ENCODE peak calls at places on chromosome 1, in seven cellular contexts. F is breast epithelium, I is left lung, R is fibroblast of mammary gland, W is A549, U is WTC11, S is HCT116. Z is an unnamed sample.
A peak's percentile ranks its signal among the peaks of the same experiment; 100 is the strongest.

GRCh38 chr1:53968125-53968513 is 22.0 kb downstream of the LRRC42 start:
- DNase-seq in F (no peak), I (no peak), R (no peak), W (no peak), U (no peak), S (no peak), Z (no peak)

GRCh38 chr1:233025156-233025555 is 74.7 kb downstream of the NTPCR start:
- DNase-seq in F (peak; percentile 20), I (peak; percentile 38), R (peak; percentile 12), W (peak; percentile 55), U (peak; percentile 71), S (no peak), Z (peak; percentile 30)

GRCh38 chr1:206939841-206940587 is 6.3 kb downstream of the PIGR start:
- DNase-seq in F (no peak), I (no peak), R (no peak), W (no peak), U (no peak), S (no peak), Z (no peak)

GRCh38 chr1:201917362-201918033 is 28.8 kb downstream of the SHISA4 start:
- DNase-seq in F (no peak), I (no peak), R (peak; percentile 96), W (peak; percentile 46), U (no peak), S (no peak), Z (no peak)

GRCh38 chr1:36927826-36928225 is 106.5 kb downstream of the GRIK3 start:
- DNase-seq in F (no peak), I (no peak), R (no peak), W (no peak), U (no peak), S (no peak), Z (no peak)

GRCh38 chr1:3433076-3433475 is 21.4 kb upstream of the ARHGEF16 start:
- DNase-seq in F (no peak), I (no peak), R (no peak), W (no peak), U (no peak), S (no peak), Z (no peak)

GRCh38 chr1:34060901-34061415 is 104.1 kb downstream of the CSMD2 start:
- DNase-seq in F (peak; percentile 17), I (no peak), R (peak; percentile 34), W (no peak), U (no peak), S (no peak), Z (no peak)

GRCh38 chr1:206469933-206470691 is at the start of gene IKBKE:
- DNase-seq in F (peak; percentile 45), I (peak; percentile 68), R (peak; percentile 69), W (peak; percentile 67), U (peak; percentile 41), S (peak; percentile 23), Z (peak; percentile 80)

GRCh38 chr1:44524180-44524579 is 119.1 kb downstream of the RNF220 start:
- DNase-seq in F (no peak), I (no peak), R (no peak), W (no peak), U (peak; percentile 76), S (no peak), Z (no peak)

GRCh38 chr1:115134850-115135484 is 45.7 kb upstream of the TSPAN2 start:
- DNase-seq in F (peak; percentile 53), I (no peak), R (peak; percentile 71), W (peak; percentile 69), U (no peak), S (peak; percentile 22), Z (no peak)

GRCh38 chr1:200392625-200393185 is 17.1 kb downstream of the ZNF281 start:
- DNase-seq in F (no peak), I (no peak), R (no peak), W (no peak), U (no peak), S (no peak), Z (no peak)

GRCh38 chr1:201310986-201311355 is 27.7 kb downstream of the PKP1 start:
- DNase-seq in F (peak; percentile 94), I (no peak), R (no peak), W (peak; percentile 64), U (no peak), S (no peak), Z (no peak)

GRCh38 chr1:8097908-8098307 is 71.8 kb upstream of the ERRFI1 start:
- DNase-seq in F (no peak), I (no peak), R (no peak), W (no peak), U (no peak), S (no peak), Z (no peak)

GRCh38 chr1:99331083-99331482 is 66.8 kb downstream of the PLPPR4 start:
- DNase-seq in F (no peak), I (no peak), R (no peak), W (no peak), U (no peak), S (no peak), Z (no peak)

GRCh38 chr1:99328171-99328570 is 63.9 kb downstream of the PLPPR4 start:
- DNase-seq in F (no peak), I (no peak), R (no peak), W (no peak), U (no peak), S (no peak), Z (no peak)

GRCh38 chr1:99327357-99327756 is 63.1 kb downstream of the PLPPR4 start:
- DNase-seq in F (no peak), I (no peak), R (no peak), W (no peak), U (no peak), S (no peak), Z (no peak)

GRCh38 chr1:99326215-99326949 is 62.1 kb downstream of the PLPPR4 start:
- DNase-seq in F (no peak), I (no peak), R (peak; percentile 3), W (no peak), U (no peak), S (no peak), Z (no peak)
- TF ChIP-seq CTCF in F (no peak), I (peak; percentile 25), R (peak; percentile 44), W (no peak), U (peak; percentile 22), S (peak; percentile 41), Z (no peak)

DNA sequence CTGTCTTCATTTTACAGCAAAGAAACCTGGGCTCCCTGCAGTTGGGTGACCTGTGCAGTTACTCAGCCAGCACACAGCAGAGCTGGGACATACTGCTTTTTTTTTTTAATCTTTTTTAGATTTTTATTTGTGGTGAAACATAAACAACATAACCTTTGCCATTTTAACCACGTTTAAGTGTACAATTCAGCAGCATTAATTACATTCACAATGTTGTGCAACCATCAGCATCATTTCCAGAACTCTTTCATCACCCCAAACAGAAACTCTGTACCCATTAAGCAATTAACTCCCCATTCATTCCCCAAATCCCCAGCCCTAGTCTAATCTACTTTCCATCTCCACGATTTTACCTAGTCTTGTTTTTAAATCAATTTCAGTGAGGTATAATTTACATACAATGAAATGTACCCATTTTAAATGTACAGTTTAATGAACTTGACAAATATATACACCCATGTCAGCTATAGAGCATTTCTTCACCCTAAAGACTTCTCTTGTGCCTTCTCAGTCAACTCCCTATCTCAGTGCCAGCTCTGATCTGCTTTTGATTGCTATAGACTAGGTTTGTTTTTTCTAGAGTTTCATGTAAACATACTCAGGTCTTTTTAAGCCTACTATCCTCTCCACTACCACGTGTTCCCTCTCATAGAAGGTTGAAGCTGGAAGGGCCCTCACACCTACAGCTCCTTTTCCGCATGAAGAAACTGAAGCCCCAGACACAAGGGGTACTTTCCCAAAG is 37.8 kb upstream of the C8B start:
- DNase-seq in F (no peak), I (no peak), R (peak; percentile 16), W (no peak), U (no peak), S (no peak), Z (no peak)
- TF ChIP-seq CTCF in F (no peak), I (no peak), R (no peak), W (no peak), U (no peak), S (no peak), Z (no peak)

GRCh38 chr1:63148825-63149645 is 173.3 kb upstream of the FOXD3 start:
- DNase-seq in F (no peak), I (no peak), R (peak; percentile 32), W (peak; percentile 20), U (peak; percentile 66), S (peak; percentile 40), Z (peak; percentile 16)
- TF ChIP-seq CTCF in F (peak; percentile 51), I (peak; percentile 35), R (peak; percentile 66), W (peak; percentile 45), U (peak; percentile 50), S (peak; percentile 79), Z (peak; percentile 68)

GRCh38 chr1:181135815-181136737 is 47.6 kb downstream of the IER5 start:
- DNase-seq in F (peak; percentile 43), I (no peak), R (peak; percentile 94), W (peak; percentile 67), U (no peak), S (no peak), Z (no peak)

GRCh38 chr1:181136738-181137122 is 48.2 kb downstream of the IER5 start:
- DNase-seq in F (no peak), I (no peak), R (no peak), W (no peak), U (no peak), S (no peak), Z (no peak)

GRCh38 chr1:181134543-181135461 is 46.3 kb downstream of the IER5 start:
- DNase-seq in F (peak; percentile 86), I (no peak), R (peak; percentile 81), W (peak; percentile 77), U (no peak), S (no peak), Z (peak; percentile 73)

GRCh38 chr1:181133969-181134418 is 45.5 kb downstream of the IER5 start:
- DNase-seq in F (no peak), I (no peak), R (no peak), W (no peak), U (no peak), S (no peak), Z (no peak)

GRCh38 chr1:181135462-181135781 is 46.9 kb downstream of the IER5 start:
- DNase-seq in F (no peak), I (no peak), R (peak; percentile 48), W (peak; percentile 72), U (no peak), S (no peak), Z (no peak)
- TF ChIP-seq CTCF in F (peak; percentile 37), I (no peak), R (peak; percentile 30), W (peak; percentile 26), U (no peak), S (peak; percentile 54), Z (peak; percentile 30)

GRCh38 chr1:46205794-46206193 is 2.7 kb downstream of the LURAP1 start:
- DNase-seq in F (no peak), I (no peak), R (no peak), W (no peak), U (no peak), S (no peak), Z (no peak)

GRCh38 chr1:46204406-46204742 is 1.2 kb downstream of the LURAP1 start:
- DNase-seq in F (no peak), I (no peak), R (no peak), W (no peak), U (no peak), S (no peak), Z (no peak)

GRCh38 chr1:46202975-46203737 is at the start of gene LURAP1:
- DNase-seq in F (no peak), I (no peak), R (peak; percentile 86), W (no peak), U (peak; percentile 41), S (no peak), Z (peak; percentile 65)

GRCh38 chr1:46203738-46204405 is 738 bp downstream of the LURAP1 start:
- DNase-seq in F (no peak), I (no peak), R (no peak), W (no peak), U (no peak), S (no peak), Z (no peak)

GRCh38 chr1:46205141-46205540 is 2.0 kb downstream of the LURAP1 start:
- DNase-seq in F (no peak), I (no peak), R (no peak), W (no peak), U (no peak), S (no peak), Z (no peak)
- TF ChIP-seq CTCF in F (no peak), I (no peak), R (no peak), W (no peak), U (no peak), S (no peak), Z (no peak)